ENCODE peak calls at places on chromosomes 7 and 10, in nine cellular contexts. Z is effector CD4-positive, alpha-beta T cell; F is MM.1S; X is SW480; L is RPMI7951; E is tibial artery; D is choroid plexus epithelial cell; K is activated CD4-positive, CD25-positive, alpha-beta regulatory T cell; R is non-pigmented ciliary epithelial cell. Q is an unnamed sample.

GRCh38 chr7:41336981-41337380 is 365.9 kb downstream of the INHBA start:
- DNase-seq in Z (no peak), F (no peak), X (no peak), L (no peak), E (no peak), D (no peak), K (no peak), R (no peak), Q (no peak)

GRCh38 chr10:38102889-38103288 is 8.8 kb downstream of the ZNF37A start:
- DNase-seq in Z (no peak), F (no peak), X (no peak), L (no peak), E (no peak), D (no peak), K (no peak), R (no peak), Q (no peak)

GRCh38 chr10:62594093-62594520 is 210.4 kb upstream of the ADO start:
- DNase-seq in Z (peak), F (peak), X (peak), L (peak), E (peak), D (peak), K (peak), R (no peak), Q (no peak)

GRCh38 chr7:24498439-24498838 is 74.8 kb upstream of the PALS2 start:
- DNase-seq in Z (no peak), F (no peak), X (no peak), L (no peak), E (no peak), D (no peak), K (no peak), R (no peak), Q (no peak)

GRCh38 chr10:8054498-8055407 is at the start of gene GATA3:
- DNase-seq in Z (peak), F (no peak), X (peak), L (peak), E (peak), D (no peak), K (peak), R (no peak), Q (no peak)

GRCh38 chr7:121624922-121625321 is 228.8 kb upstream of the FAM3C start:
- DNase-seq in Z (no peak), F (no peak), X (no peak), L (no peak), E (peak), D (peak), K (no peak), R (no peak), Q (no peak)

GRCh38 chr7:2692543-2692942 is 4.5 kb downstream of the AMZ1 start:
- DNase-seq in Z (no peak), F (no peak), X (no peak), L (no peak), E (no peak), D (no peak), K (no peak), R (no peak), Q (no peak)

GRCh38 chr7:36726806-36727503 is 2.7 kb upstream of the AOAH start:
- DNase-seq in Z (no peak), F (no peak), X (peak), L (no peak), E (no peak), D (no peak), K (no peak), R (no peak), Q (no peak)

GRCh38 chr7:33581239-33581638 is 324.1 kb upstream of the BMPER start:
- DNase-seq in Z (no peak), F (no peak), X (no peak), L (no peak), E (no peak), D (no peak), K (no peak), R (no peak), Q (no peak)

GRCh38 chr10:11521860-11522259 is 89.6 kb downstream of the USP6NL start:
- DNase-seq in Z (no peak), F (no peak), X (no peak), L (no peak), E (no peak), D (peak), K (no peak), R (no peak), Q (no peak)

GRCh38 chr10:17210361-17210760 is 8.9 kb upstream of the TRDMT1 start:
- DNase-seq in Z (no peak), F (no peak), X (no peak), L (peak), E (no peak), D (no peak), K (no peak), R (no peak), Q (no peak)

GRCh38 chr7:114854369-114854768 is 67.5 kb upstream of the MDFIC start:
- DNase-seq in Z (no peak), F (no peak), X (no peak), L (no peak), E (no peak), D (no peak), K (no peak), R (no peak), Q (no peak)

GRCh38 chr7:2273866-2274265 is 31.8 kb downstream of the NUDT1 start:
- DNase-seq in Z (no peak), F (no peak), X (no peak), L (no peak), E (no peak), D (no peak), K (no peak), R (no peak), Q (no peak)

GRCh38 chr10:44393834-44394547 is 9.1 kb upstream of the CXCL12 start:
- DNase-seq in Z (no peak), F (no peak), X (no peak), L (no peak), E (no peak), D (no peak), K (no peak), R (no peak), Q (no peak)

GRCh38 chr10:86711957-86712708 is 43.8 kb downstream of the LDB3 start:
- DNase-seq in Z (no peak), F (peak), X (peak), L (peak), E (peak), D (peak), K (no peak), R (no peak), Q (no peak)

GRCh38 chr7:149245244-149245643 is 5.8 kb downstream of the ZNF212 start:
- DNase-seq in Z (no peak), F (no peak), X (no peak), L (no peak), E (no peak), D (no peak), K (no peak), R (no peak), Q (no peak)

GRCh38 chr10:126090911-126091728 is 194.8 kb downstream of the FANK1 start:
- DNase-seq in Z (no peak), F (no peak), X (no peak), L (peak), E (no peak), D (peak), K (no peak), R (peak), Q (peak)

GRCh38 chr7:23514755-23515154 is 17.0 kb downstream of the TRA2A start:
- DNase-seq in Z (no peak), F (peak), X (no peak), L (no peak), E (no peak), D (no peak), K (no peak), R (no peak), Q (no peak)

GRCh38 chr7:158299607-158300006 is 288.0 kb downstream of the PTPRN2 start:
- DNase-seq in Z (no peak), F (no peak), X (no peak), L (no peak), E (peak), D (no peak), K (no peak), R (no peak), Q (no peak)

GRCh38 chr10:5496261-5497250 is 2.8 kb downstream of the CALML5 start:
- DNase-seq in Z (no peak), F (no peak), X (no peak), L (no peak), E (no peak), D (no peak), K (no peak), R (no peak), Q (no peak)

GRCh38 chr7:77580762-77581350 is 43.8 kb downstream of the PTPN12 start:
- DNase-seq in Z (no peak), F (no peak), X (no peak), L (no peak), E (no peak), D (peak), K (no peak), R (no peak), Q (no peak)

GRCh38 chr7:133775201-133775600 is 351.9 kb upstream of the LRGUK start:
- DNase-seq in Z (no peak), F (no peak), X (no peak), L (no peak), E (no peak), D (no peak), K (no peak), R (no peak), Q (no peak)

GRCh38 chr10:76086571-76087260 is 655.3 kb downstream of the LRMDA start:
- DNase-seq in Z (no peak), F (no peak), X (peak), L (peak), E (peak), D (peak), K (no peak), R (peak), Q (no peak)

GRCh38 chr10:22573820-22574569 is 140.4 kb downstream of the PIP4K2A start:
- DNase-seq in Z (no peak), F (peak), X (peak), L (peak), E (no peak), D (peak), K (no peak), R (no peak), Q (peak)

GRCh38 chr7:112112822-112113255 is 93.4 kb downstream of the DOCK4 start:
- DNase-seq in Z (no peak), F (peak), X (no peak), L (peak), E (peak), D (peak), K (no peak), R (peak), Q (peak)

GRCh38 chr7:44176486-44176885 is 12.8 kb downstream of the GCK start:
- DNase-seq in Z (no peak), F (no peak), X (no peak), L (no peak), E (no peak), D (no peak), K (no peak), R (no peak), Q (no peak)

GRCh38 chr10:132363921-132364593 is 32.1 kb downstream of the LRRC27 start:
- DNase-seq in Z (no peak), F (no peak), X (no peak), L (no peak), E (no peak), D (peak), K (no peak), R (peak), Q (no peak)